ENCODE peak calls at places on chromosome 6, in seven cellular contexts. E is NCI-H187, F is NCI-H1694 treated with DMSO at 0.1 percent for 48 hours, D is AG08395, H is heart right ventricle, X is T-helper 9 cell, I is skeletal muscle cell. B is an unnamed sample.

GRCh38 chr6:36973647-36974046 is 12.3 kb downstream of the MTCH1 start:
- DNase-seq in E (no peak), F (no peak), D (no peak), H (peak), X (no peak), I (no peak), B (no peak)

GRCh38 chr6:17165383-17165782 is 63.5 kb downstream of the STMND1 start:
- DNase-seq in E (no peak), F (no peak), D (peak), H (no peak), X (no peak), I (no peak), B (no peak)

GRCh38 chr6:63380265-63380664 is 60.5 kb upstream of the LGSN start:
- DNase-seq in E (no peak), F (no peak), D (no peak), H (no peak), X (no peak), I (no peak), B (no peak)

GRCh38 chr6:34237722-34238506 is 1.2 kb downstream of the HMGA1 start:
- DNase-seq in E (peak), F (peak), D (peak), H (no peak), X (peak), I (no peak), B (peak)

GRCh38 chr6:151716446-151717047 is 90.9 kb upstream of the ESR1 start:
- DNase-seq in E (no peak), F (no peak), D (no peak), H (no peak), X (no peak), I (no peak), B (no peak)

GRCh38 chr6:117233146-117233545 is 32.2 kb upstream of the VGLL2 start:
- DNase-seq in E (no peak), F (no peak), D (no peak), H (no peak), X (no peak), I (peak), B (no peak)

GRCh38 chr6:130183271-130184222 is 39.2 kb downstream of the SAMD3 start:
- DNase-seq in E (no peak), F (no peak), D (no peak), H (no peak), X (peak), I (no peak), B (no peak)

GRCh38 chr6:5899216-5900045 is 107.3 kb downstream of the NRN1 start:
- DNase-seq in E (no peak), F (no peak), D (peak), H (no peak), X (no peak), I (no peak), B (no peak)

GRCh38 chr6:11179978-11180303 is 52.5 kb downstream of the NEDD9 start:
- DNase-seq in E (no peak), F (no peak), D (no peak), H (no peak), X (no peak), I (no peak), B (no peak)

GRCh38 chr6:7919871-7920270 is 9.3 kb upstream of the TXNDC5 start:
- DNase-seq in E (no peak), F (no peak), D (peak), H (no peak), X (no peak), I (peak), B (no peak)

GRCh38 chr6:161829186-161829794 is 555.4 kb upstream of the AGPAT4 start:
- DNase-seq in E (no peak), F (no peak), D (no peak), H (no peak), X (no peak), I (no peak), B (peak)

GRCh38 chr6:162178266-162178665 is 549.3 kb downstream of the PRKN start:
- DNase-seq in E (no peak), F (no peak), D (no peak), H (no peak), X (no peak), I (no peak), B (no peak)

GRCh38 chr6:81105998-81106397 is 646.5 kb downstream of the TENT5A start:
- DNase-seq in E (no peak), F (no peak), D (peak), H (no peak), X (no peak), I (no peak), B (peak)

GRCh38 chr6:120965814-120966213 is 368.5 kb downstream of the TBC1D32 start:
- DNase-seq in E (no peak), F (no peak), D (no peak), H (no peak), X (no peak), I (no peak), B (no peak)

GRCh38 chr6:3585320-3585935 is 128.6 kb upstream of the SLC22A23 start:
- DNase-seq in E (no peak), F (no peak), D (peak), H (no peak), X (no peak), I (peak), B (no peak)

GRCh38 chr6:167755461-167755860 is 71.2 kb upstream of the AFDN start:
- DNase-seq in E (no peak), F (no peak), D (no peak), H (no peak), X (no peak), I (no peak), B (no peak)

GRCh38 chr6:347232-347631 is 44.3 kb upstream of the IRF4 start:
- DNase-seq in E (no peak), F (no peak), D (no peak), H (no peak), X (no peak), I (no peak), B (no peak)

GRCh38 chr6:77123527-77123926 is 339.8 kb downstream of the HTR1B start:
- DNase-seq in E (no peak), F (no peak), D (no peak), H (no peak), X (no peak), I (no peak), B (no peak)

GRCh38 chr6:6678185-6678671 is 89.7 kb downstream of the LY86 start:
- DNase-seq in E (no peak), F (no peak), D (peak), H (no peak), X (no peak), I (no peak), B (no peak)